ENCODE peak calls at places on chromosomes 3 and 15, in eight cellular contexts. U, A, I, H, Y, E, P and G are unnamed samples.

GRCh38 chr3:66398228-66399025 is 102.4 kb downstream of the LRIG1 start:
- DNase-seq in U (no peak), A (no peak), I (no peak), H (no peak), Y (no peak), E (no peak), P (no peak), G (no peak)

GRCh38 chr3:69867941-69868505 is 128.8 kb downstream of the MITF start:
- DNase-seq in U (no peak), A (no peak), I (peak), H (no peak), Y (no peak), E (no peak), P (no peak), G (no peak)

GRCh38 chr15:67133738-67134576 is 68.6 kb downstream of the SMAD3 start:
- DNase-seq in U (peak), A (no peak), I (peak), H (peak), Y (peak), E (no peak), P (no peak), G (no peak)

GRCh38 chr3:133761605-133762484 is 15.7 kb downstream of the TF start:
- DNase-seq in U (no peak), A (no peak), I (no peak), H (no peak), Y (no peak), E (no peak), P (no peak), G (no peak)

GRCh38 chr3:59774613-59775012 is 724.8 kb upstream of the CFAP20DC start:
- DNase-seq in U (no peak), A (no peak), I (peak), H (no peak), Y (no peak), E (peak), P (peak), G (no peak)

GRCh38 chr3:120604784-120605183 is 8.6 kb downstream of the NDUFB4 start:
- DNase-seq in U (no peak), A (no peak), I (no peak), H (no peak), Y (no peak), E (no peak), P (peak), G (no peak)

GRCh38 chr3:170621256-170621655 is 35.4 kb upstream of the SLC7A14 start:
- DNase-seq in U (no peak), A (no peak), I (peak), H (no peak), Y (no peak), E (no peak), P (no peak), G (no peak)

GRCh38 chr3:172811099-172811498 is 60.6 kb downstream of the ECT2 start:
- DNase-seq in U (no peak), A (no peak), I (no peak), H (no peak), Y (no peak), E (no peak), P (no peak), G (no peak)

GRCh38 chr3:197795200-197795599 is 4.1 kb downstream of the LRCH3 start:
- DNase-seq in U (no peak), A (no peak), I (peak), H (no peak), Y (no peak), E (peak), P (no peak), G (no peak)

GRCh38 chr3:134988666-134989065 is 193.6 kb downstream of the EPHB1 start:
- DNase-seq in U (no peak), A (no peak), I (peak), H (no peak), Y (no peak), E (no peak), P (no peak), G (no peak)

GRCh38 chr3:4343258-4343657 is 40.1 kb downstream of the SETMAR start:
- DNase-seq in U (no peak), A (no peak), I (peak), H (no peak), Y (no peak), E (no peak), P (no peak), G (no peak)

GRCh38 chr3:128864351-128864811 is 15.0 kb upstream of the ACAD9 start:
- DNase-seq in U (no peak), A (no peak), I (no peak), H (no peak), Y (no peak), E (no peak), P (no peak), G (no peak)

GRCh38 chr15:64596701-64597468 is 136.5 kb downstream of the ZNF609 start:
- DNase-seq in U (peak), A (no peak), I (peak), H (no peak), Y (peak), E (peak), P (no peak), G (no peak)

GRCh38 chr3:127182848-127183714 is 9.8 kb upstream of the PRR23E start:
- DNase-seq in U (no peak), A (no peak), I (no peak), H (no peak), Y (no peak), E (no peak), P (no peak), G (peak)

GRCh38 chr15:89462198-89462912 is 34.0 kb downstream of the RHCG start:
- DNase-seq in U (no peak), A (peak), I (peak), H (no peak), Y (no peak), E (no peak), P (no peak), G (peak)

GRCh38 chr15:52362497-52362896 is 66.9 kb upstream of the MYO5C start:
- DNase-seq in U (no peak), A (no peak), I (peak), H (no peak), Y (no peak), E (no peak), P (no peak), G (no peak)

GRCh38 chr3:159029306-159030026 is 227.6 kb downstream of the MFSD1 start:
- DNase-seq in U (no peak), A (no peak), I (no peak), H (no peak), Y (no peak), E (no peak), P (no peak), G (no peak)

GRCh38 chr15:33735637-33736247 is 232.6 kb upstream of the CHRM5 start:
- DNase-seq in U (peak), A (no peak), I (peak), H (no peak), Y (no peak), E (peak), P (no peak), G (no peak)

GRCh38 chr15:69996842-69997478 is 100.8 kb downstream of the TLE3 start:
- DNase-seq in U (no peak), A (no peak), I (no peak), H (no peak), Y (no peak), E (no peak), P (no peak), G (no peak)

GRCh38 chr15:28093761-28094535 is 5.2 kb downstream of the OCA2 start:
- DNase-seq in U (no peak), A (no peak), I (no peak), H (no peak), Y (no peak), E (no peak), P (no peak), G (no peak)

GRCh38 chr15:89496155-89497098 is at the start of gene RHCG:
- DNase-seq in U (peak), A (no peak), I (peak), H (peak), Y (no peak), E (no peak), P (peak), G (no peak)

GRCh38 chr3:171643033-171643432 is 167.2 kb downstream of the PLD1 start:
- DNase-seq in U (no peak), A (no peak), I (no peak), H (no peak), Y (no peak), E (no peak), P (no peak), G (no peak)

GRCh38 chr15:100986158-100986896 is 67.2 kb downstream of the LRRK1 start:
- DNase-seq in U (no peak), A (no peak), I (no peak), H (no peak), Y (no peak), E (no peak), P (no peak), G (no peak)

GRCh38 chr15:63560741-63561448 is 36.3 kb upstream of the FBXL22 start:
- DNase-seq in U (peak), A (no peak), I (no peak), H (peak), Y (peak), E (no peak), P (no peak), G (no peak)

GRCh38 chr15:73522011-73522410 is 79.0 kb downstream of the REC114 start:
- DNase-seq in U (no peak), A (no peak), I (no peak), H (no peak), Y (no peak), E (no peak), P (no peak), G (no peak)